ENCODE peak calls at places on chromosomes 6 and 20, in seven cellular contexts. E is H1, V is HepG2, X is SK-N-SH, F is GM12892, H is K562, B is GM12878. Q is an unnamed sample.
A peak's percentile ranks its signal among the peaks of the same experiment; 100 is the strongest.

GRCh38 chr6:7129784-7130569 is 22.2 kb downstream of the RREB1 start:
- DNase-seq in X (no peak), F (no peak), H (no peak), V (peak; percentile 71), B (no peak), E (no peak), Q (no peak)

GRCh38 chr20:62925420-62926228 is 681 bp downstream of the DIDO1 start:
- DNase-seq in E (no peak), X (peak; percentile 51), B (no peak), V (no peak), F (peak; percentile 48), H (peak; percentile 61), Q (no peak)

GRCh38 chr20:43914697-43915208 is at the start of gene TOX2:
- DNase-seq in B (no peak), F (peak; percentile 74), H (peak; percentile 25), V (no peak), E (peak; percentile 62), X (peak; percentile 96), Q (peak; percentile 70)

GRCh38 chr6:56677559-56677958 is 34.9 kb upstream of the DST start:
- DNase-seq in X (no peak), V (no peak), H (no peak), E (no peak), F (no peak), B (no peak), Q (no peak)

GRCh38 chr20:53148764-53149163 is 176.6 kb downstream of the TSHZ2 start:
- DNase-seq in H (no peak), E (no peak), F (no peak), V (no peak), X (no peak), B (no peak), Q (no peak)

GRCh38 chr6:40998661-40999060 is 40.4 kb downstream of the UNC5CL start:
- DNase-seq in E (no peak), V (no peak), F (no peak), X (no peak), B (no peak), H (peak; percentile 41), Q (no peak)

GRCh38 chr20:62818592-62819493 is 2.0 kb downstream of the COL9A3 start:
- DNase-seq in E (no peak), H (no peak), V (peak; percentile 96), X (peak; percentile 92), F (no peak), B (no peak), Q (no peak)

GRCh38 chr20:53872561-53873248 is 197.7 kb downstream of the BCAS1 start:
- DNase-seq in H (no peak), V (no peak), B (peak; percentile 70), X (no peak), F (no peak), E (no peak), Q (no peak)

GRCh38 chr6:20135677-20136268 is 76.5 kb downstream of the MBOAT1 start:
- DNase-seq in V (no peak), B (no peak), F (no peak), H (no peak), X (no peak), E (no peak), Q (no peak)

GRCh38 chr20:54320148-54320607 is 112.3 kb downstream of the PFDN4 start:
- DNase-seq in V (no peak), H (no peak), B (no peak), X (no peak), F (no peak), E (no peak), Q (no peak)

GRCh38 chr6:96836579-96837137 is 619 bp downstream of the GPR63 start:
- DNase-seq in B (no peak), X (peak; percentile 76), F (no peak), V (no peak), E (no peak), H (peak; percentile 47), Q (no peak)

GRCh38 chr20:6792789-6793188 is 25.3 kb downstream of the BMP2 start:
- DNase-seq in F (no peak), X (no peak), E (no peak), H (no peak), V (no peak), B (no peak), Q (no peak)

GRCh38 chr6:148448371-148449010 is 105.9 kb downstream of the SASH1 start:
- DNase-seq in F (no peak), B (no peak), E (no peak), H (no peak), V (no peak), X (no peak), Q (no peak)

GRCh38 chr20:42118409-42119125 is 500.4 kb upstream of the CHD6 start:
- DNase-seq in H (no peak), V (no peak), E (no peak), B (no peak), X (no peak), F (no peak), Q (no peak)

GRCh38 chr6:53730767-53731166 is 64.0 kb upstream of the LRRC1 start:
- DNase-seq in F (no peak), E (no peak), X (no peak), V (no peak), H (no peak), B (no peak), Q (no peak)
- TF ChIP-seq TAF1 in F (no peak), E (no peak), X (no peak), V (no peak), H (no peak), B (no peak), Q (no peak)

GRCh38 chr20:658202-658601 is 5.2 kb upstream of the SRXN1 start:
- DNase-seq in B (no peak), V (no peak), X (peak; percentile 10), H (no peak), E (no peak), F (no peak), Q (no peak)

GRCh38 chr20:662289-663192 is 9.5 kb upstream of the SRXN1 start:
- DNase-seq in E (no peak), H (no peak), B (no peak), X (no peak), V (no peak), F (no peak), Q (no peak)

GRCh38 chr20:661474-662288 is 8.7 kb upstream of the SRXN1 start:
- DNase-seq in X (no peak), B (no peak), H (no peak), V (no peak), E (peak; percentile 70), F (no peak), Q (no peak)

GRCh38 chr20:655730-656624 is 3.0 kb upstream of the SRXN1 start:
- DNase-seq in V (no peak), E (no peak), X (no peak), H (no peak), F (no peak), B (no peak), Q (no peak)

GRCh38 chr20:658731-659291 is 5.8 kb upstream of the SRXN1 start:
- DNase-seq in H (no peak), X (no peak), V (no peak), F (no peak), E (no peak), B (no peak), Q (no peak)
- TF ChIP-seq TAF1 in H (no peak), X (no peak), V (no peak), F (no peak), E (peak; percentile 25), B (no peak), Q (no peak)

DNA sequence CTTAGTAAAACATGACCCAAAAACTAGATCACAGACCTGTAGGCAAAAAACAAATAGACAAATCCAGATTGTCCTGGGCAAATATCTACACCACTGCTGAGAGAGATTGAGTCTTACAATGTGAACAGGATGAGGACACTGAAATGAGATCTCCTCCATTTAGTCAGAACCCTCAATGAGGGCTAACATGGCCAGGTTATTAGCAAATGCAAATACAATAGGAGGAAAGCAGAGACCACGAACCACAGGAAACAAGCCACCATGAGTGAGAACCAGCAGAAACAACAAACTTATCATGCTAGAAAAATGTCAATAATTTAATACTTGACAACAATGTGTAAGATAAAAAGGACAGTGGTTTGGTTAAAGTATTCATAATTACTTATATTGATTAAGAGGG is 162.8 kb downstream of the SYNE1 start:
- DNase-seq in H (no peak), F (no peak), E (no peak), V (no peak), B (no peak), X (no peak), Q (no peak)
- TF ChIP-seq TAF1 in H (no peak), F (no peak), E (no peak), V (no peak), B (no peak), X (no peak), Q (no peak)

GRCh38 chr6:16253399-16254144 is 15.2 kb downstream of the GMPR start:
- DNase-seq in B (no peak), E (no peak), X (no peak), H (no peak), F (no peak), V (no peak), Q (no peak)

GRCh38 chr6:16251706-16252105 is 13.3 kb downstream of the GMPR start:
- DNase-seq in E (no peak), X (no peak), H (no peak), F (no peak), B (no peak), V (no peak), Q (no peak)

GRCh38 chr6:16248271-16248670 is 9.9 kb downstream of the GMPR start:
- DNase-seq in F (no peak), B (no peak), V (no peak), E (no peak), X (no peak), H (no peak), Q (no peak)

GRCh38 chr6:16252696-16253299 is 14.4 kb downstream of the GMPR start:
- DNase-seq in F (no peak), E (no peak), B (no peak), H (no peak), V (no peak), X (no peak), Q (no peak)

GRCh38 chr6:16249971-16250370 is 11.6 kb downstream of the GMPR start:
- DNase-seq in F (no peak), V (peak; percentile 45), X (no peak), E (no peak), B (no peak), H (no peak), Q (no peak)
- TF ChIP-seq TAF1 in F (no peak), V (no peak), X (no peak), E (no peak), B (no peak), H (no peak), Q (no peak)

DNA sequence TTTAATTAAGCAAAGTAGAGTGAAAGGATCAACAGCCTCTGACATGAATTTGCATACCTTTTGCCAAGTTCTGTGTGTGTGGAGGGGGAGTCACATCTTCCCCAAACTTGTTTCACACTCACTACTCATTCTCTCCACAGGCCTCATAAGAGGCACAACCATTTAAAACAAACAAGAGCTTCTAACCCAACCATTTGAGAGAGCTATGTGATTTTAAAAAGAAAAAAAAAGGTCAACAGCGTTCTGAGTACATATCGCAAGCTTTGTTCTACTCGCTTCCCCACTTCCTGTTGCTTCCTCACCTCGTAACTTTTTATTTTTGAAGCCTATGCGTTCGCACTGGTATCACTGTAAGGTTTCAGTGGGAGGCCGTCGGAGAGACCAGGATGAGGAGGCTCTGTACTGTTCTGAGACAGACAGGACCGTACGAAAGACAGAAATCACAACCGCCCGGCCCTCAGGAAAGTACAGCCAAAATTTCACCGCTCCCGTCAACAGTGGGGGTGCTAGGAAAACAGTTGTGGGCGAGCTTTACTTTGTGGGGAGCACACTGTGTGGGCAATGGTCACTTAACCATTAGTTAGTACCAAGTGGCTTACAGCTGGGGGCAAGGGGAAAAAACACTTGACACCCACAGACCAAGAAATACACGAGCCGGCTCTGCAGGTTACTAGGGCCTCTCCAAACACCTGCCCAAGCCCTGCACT is 61.3 kb downstream of the TRERF1 start:
- DNase-seq in H (no peak), E (no peak), V (no peak), B (no peak), F (no peak), X (no peak), Q (no peak)
- TF ChIP-seq TAF1 in H (no peak), E (no peak), V (no peak), B (peak; percentile 29), F (no peak), X (no peak), Q (no peak)